ENCODE peak calls at places on chromosomes 13 and 19, in nine cellular contexts. One of them, this sample, is unnamed.

GRCh38 chr13:44904982-44905381 is 84.3 kb downstream of the NUFIP1 start:
- DNase-seq in Calu3: no peak
- DNase-seq in naive thymus-derived CD8-positive, alpha-beta T cell: no peak
- DNase-seq in BJ: peak
- DNase-seq in SJCRH30: peak
- DNase-seq in HS-5: no peak
- DNase-seq in A172: peak
- DNase-seq in AML-193: no peak
- DNase-seq in IMR-90: peak
- DNase-seq in this sample: no peak

GRCh38 chr19:50791594-50792245 is 1.5 kb downstream of the ACP4 start:
- DNase-seq in BJ: no peak
- DNase-seq in HS-5: no peak
- DNase-seq in A172: no peak
- DNase-seq in SJCRH30: no peak
- DNase-seq in Calu3: no peak
- DNase-seq in naive thymus-derived CD8-positive, alpha-beta T cell: no peak
- DNase-seq in IMR-90: no peak
- DNase-seq in AML-193: no peak
- DNase-seq in this sample: no peak

GRCh38 chr13:111213964-111214726 is 99.0 kb downstream of the ARHGEF7 start:
- DNase-seq in IMR-90: no peak
- DNase-seq in naive thymus-derived CD8-positive, alpha-beta T cell: no peak
- DNase-seq in SJCRH30: no peak
- DNase-seq in Calu3: no peak
- DNase-seq in HS-5: no peak
- DNase-seq in AML-193: peak
- DNase-seq in BJ: no peak
- DNase-seq in A172: no peak
- DNase-seq in this sample: no peak

GRCh38 chr19:34676697-34677385 is at the start of gene SCGB2B2:
- DNase-seq in A172: no peak
- DNase-seq in BJ: no peak
- DNase-seq in SJCRH30: peak
- DNase-seq in Calu3: no peak
- DNase-seq in AML-193: peak
- DNase-seq in IMR-90: no peak
- DNase-seq in naive thymus-derived CD8-positive, alpha-beta T cell: no peak
- DNase-seq in HS-5: peak
- DNase-seq in this sample: peak

GRCh38 chr13:98591721-98592352 is 14.9 kb upstream of the STK24 start:
- DNase-seq in HS-5: no peak
- DNase-seq in naive thymus-derived CD8-positive, alpha-beta T cell: no peak
- DNase-seq in Calu3: no peak
- DNase-seq in IMR-90: no peak
- DNase-seq in AML-193: no peak
- DNase-seq in BJ: no peak
- DNase-seq in A172: no peak
- DNase-seq in SJCRH30: no peak
- DNase-seq in this sample: no peak

GRCh38 chr19:56253737-56254136 is 18.8 kb upstream of the EDDM13 start:
- DNase-seq in A172: peak
- DNase-seq in naive thymus-derived CD8-positive, alpha-beta T cell: no peak
- DNase-seq in IMR-90: peak
- DNase-seq in SJCRH30: no peak
- DNase-seq in HS-5: peak
- DNase-seq in BJ: no peak
- DNase-seq in Calu3: peak
- DNase-seq in AML-193: peak
- DNase-seq in this sample: peak

GRCh38 chr19:41697198-41697855 is 9.3 kb upstream of the CEACAM7 start:
- DNase-seq in naive thymus-derived CD8-positive, alpha-beta T cell: no peak
- DNase-seq in Calu3: no peak
- DNase-seq in IMR-90: no peak
- DNase-seq in BJ: no peak
- DNase-seq in SJCRH30: no peak
- DNase-seq in HS-5: no peak
- DNase-seq in A172: no peak
- DNase-seq in AML-193: no peak
- DNase-seq in this sample: no peak

GRCh38 chr13:80131204-80131603 is 209.7 kb downstream of the SPRY2 start:
- DNase-seq in A172: peak
- DNase-seq in Calu3: peak
- DNase-seq in naive thymus-derived CD8-positive, alpha-beta T cell: no peak
- DNase-seq in HS-5: no peak
- DNase-seq in BJ: no peak
- DNase-seq in SJCRH30: peak
- DNase-seq in AML-193: no peak
- DNase-seq in IMR-90: peak
- DNase-seq in this sample: no peak

GRCh38 chr13:102584423-102584822 is 12.4 kb upstream of the TPP2 start:
- DNase-seq in Calu3: no peak
- DNase-seq in BJ: no peak
- DNase-seq in HS-5: no peak
- DNase-seq in IMR-90: no peak
- DNase-seq in SJCRH30: no peak
- DNase-seq in A172: no peak
- DNase-seq in naive thymus-derived CD8-positive, alpha-beta T cell: no peak
- DNase-seq in AML-193: peak
- DNase-seq in this sample: no peak

GRCh38 chr13:77513719-77514335 is 21.7 kb upstream of the SCEL start:
- DNase-seq in BJ: no peak
- DNase-seq in HS-5: no peak
- DNase-seq in AML-193: peak
- DNase-seq in IMR-90: no peak
- DNase-seq in naive thymus-derived CD8-positive, alpha-beta T cell: no peak
- DNase-seq in Calu3: no peak
- DNase-seq in A172: no peak
- DNase-seq in SJCRH30: no peak
- DNase-seq in this sample: no peak

GRCh38 chr19:50749490-50749889 is 20.8 kb upstream of the GPR32 start:
- DNase-seq in IMR-90: no peak
- DNase-seq in AML-193: no peak
- DNase-seq in BJ: no peak
- DNase-seq in A172: no peak
- DNase-seq in SJCRH30: no peak
- DNase-seq in naive thymus-derived CD8-positive, alpha-beta T cell: no peak
- DNase-seq in Calu3: no peak
- DNase-seq in HS-5: no peak
- DNase-seq in this sample: no peak

GRCh38 chr19:39083983-39084731 is at the start of gene ACP7:
- DNase-seq in AML-193: no peak
- DNase-seq in HS-5: no peak
- DNase-seq in A172: no peak
- DNase-seq in SJCRH30: no peak
- DNase-seq in BJ: no peak
- DNase-seq in Calu3: peak
- DNase-seq in IMR-90: no peak
- DNase-seq in naive thymus-derived CD8-positive, alpha-beta T cell: no peak
- DNase-seq in this sample: no peak

GRCh38 chr13:23488442-23488841 is 54.9 kb upstream of the SACS start:
- DNase-seq in A172: peak
- DNase-seq in BJ: no peak
- DNase-seq in IMR-90: peak
- DNase-seq in AML-193: no peak
- DNase-seq in SJCRH30: peak
- DNase-seq in Calu3: no peak
- DNase-seq in HS-5: no peak
- DNase-seq in naive thymus-derived CD8-positive, alpha-beta T cell: no peak
- DNase-seq in this sample: no peak

GRCh38 chr13:46489586-46490023 is 63.4 kb upstream of the LRCH1 start:
- DNase-seq in A172: peak
- DNase-seq in SJCRH30: no peak
- DNase-seq in naive thymus-derived CD8-positive, alpha-beta T cell: no peak
- DNase-seq in BJ: peak
- DNase-seq in AML-193: no peak
- DNase-seq in HS-5: peak
- DNase-seq in IMR-90: peak
- DNase-seq in Calu3: no peak
- DNase-seq in this sample: no peak

GRCh38 chr13:25630327-25630726 is 258.6 kb downstream of the ATP8A2 start:
- DNase-seq in HS-5: no peak
- DNase-seq in Calu3: no peak
- DNase-seq in naive thymus-derived CD8-positive, alpha-beta T cell: no peak
- DNase-seq in AML-193: no peak
- DNase-seq in BJ: no peak
- DNase-seq in SJCRH30: peak
- DNase-seq in IMR-90: no peak
- DNase-seq in A172: no peak
- DNase-seq in this sample: peak

GRCh38 chr13:113915786-113916329 is 52.0 kb upstream of the GAS6 start:
- DNase-seq in AML-193: no peak
- DNase-seq in naive thymus-derived CD8-positive, alpha-beta T cell: no peak
- DNase-seq in A172: no peak
- DNase-seq in HS-5: no peak
- DNase-seq in SJCRH30: no peak
- DNase-seq in Calu3: no peak
- DNase-seq in IMR-90: no peak
- DNase-seq in BJ: no peak
- DNase-seq in this sample: no peak

GRCh38 chr13:28540612-28541011 is 45.7 kb upstream of the FLT1 start:
- DNase-seq in AML-193: no peak
- DNase-seq in naive thymus-derived CD8-positive, alpha-beta T cell: no peak
- DNase-seq in HS-5: no peak
- DNase-seq in Calu3: no peak
- DNase-seq in A172: no peak
- DNase-seq in SJCRH30: no peak
- DNase-seq in BJ: no peak
- DNase-seq in IMR-90: peak
- DNase-seq in this sample: no peak

GRCh38 chr19:28468701-28469459 is 744.1 kb downstream of the UQCRFS1 start:
- DNase-seq in naive thymus-derived CD8-positive, alpha-beta T cell: peak
- DNase-seq in A172: peak
- DNase-seq in AML-193: no peak
- DNase-seq in IMR-90: no peak
- DNase-seq in SJCRH30: no peak
- DNase-seq in HS-5: no peak
- DNase-seq in BJ: peak
- DNase-seq in Calu3: peak
- DNase-seq in this sample: peak

GRCh38 chr13:112438094-112438493 is 61.9 kb downstream of the SPACA7 start:
- DNase-seq in naive thymus-derived CD8-positive, alpha-beta T cell: no peak
- DNase-seq in HS-5: no peak
- DNase-seq in IMR-90: no peak
- DNase-seq in A172: no peak
- DNase-seq in SJCRH30: no peak
- DNase-seq in AML-193: no peak
- DNase-seq in Calu3: no peak
- DNase-seq in BJ: no peak
- DNase-seq in this sample: no peak

GRCh38 chr19:4068058-4068966 is 1.6 kb upstream of the ZBTB7A start:
- DNase-seq in IMR-90: no peak
- DNase-seq in Calu3: no peak
- DNase-seq in BJ: no peak
- DNase-seq in A172: no peak
- DNase-seq in AML-193: no peak
- DNase-seq in naive thymus-derived CD8-positive, alpha-beta T cell: no peak
- DNase-seq in SJCRH30: no peak
- DNase-seq in HS-5: no peak
- DNase-seq in this sample: no peak

GRCh38 chr19:13843104-13843921 is 33.6 kb upstream of the NANOS3 start:
- DNase-seq in IMR-90: peak
- DNase-seq in AML-193: no peak
- DNase-seq in SJCRH30: peak
- DNase-seq in naive thymus-derived CD8-positive, alpha-beta T cell: no peak
- DNase-seq in A172: peak
- DNase-seq in HS-5: no peak
- DNase-seq in Calu3: peak
- DNase-seq in BJ: no peak
- DNase-seq in this sample: no peak

GRCh38 chr13:103203750-103204330 is 137.6 kb upstream of the SLC10A2 start:
- DNase-seq in A172: no peak
- DNase-seq in IMR-90: no peak
- DNase-seq in AML-193: no peak
- DNase-seq in BJ: no peak
- DNase-seq in HS-5: no peak
- DNase-seq in Calu3: no peak
- DNase-seq in SJCRH30: no peak
- DNase-seq in naive thymus-derived CD8-positive, alpha-beta T cell: no peak
- DNase-seq in this sample: no peak

GRCh38 chr19:31347828-31348314 is 1.4 kb downstream of the TSHZ3 start:
- DNase-seq in A172: no peak
- DNase-seq in naive thymus-derived CD8-positive, alpha-beta T cell: no peak
- DNase-seq in Calu3: no peak
- DNase-seq in HS-5: no peak
- DNase-seq in SJCRH30: peak
- DNase-seq in IMR-90: peak
- DNase-seq in BJ: no peak
- DNase-seq in AML-193: no peak
- DNase-seq in this sample: no peak

GRCh38 chr19:1945899-1946298 is 4.9 kb downstream of the CSNK1G2 start:
- DNase-seq in IMR-90: no peak
- DNase-seq in SJCRH30: peak
- DNase-seq in A172: peak
- DNase-seq in BJ: no peak
- DNase-seq in HS-5: no peak
- DNase-seq in naive thymus-derived CD8-positive, alpha-beta T cell: no peak
- DNase-seq in AML-193: no peak
- DNase-seq in Calu3: no peak
- DNase-seq in this sample: peak

GRCh38 chr13:110646442-110647364 is 31.4 kb downstream of the NAXD start:
- DNase-seq in IMR-90: no peak
- DNase-seq in AML-193: no peak
- DNase-seq in BJ: no peak
- DNase-seq in Calu3: no peak
- DNase-seq in A172: no peak
- DNase-seq in naive thymus-derived CD8-positive, alpha-beta T cell: no peak
- DNase-seq in HS-5: no peak
- DNase-seq in SJCRH30: no peak
- DNase-seq in this sample: no peak

This sample was measured in NCI-H526 treated with DMSO at 0.1 percent for 48 hours.